ENCODE peak calls at places on chromosomes 5 and 9, in six cellular contexts. A, S, U, Y, Q and V are unnamed samples.

GRCh38 chr9:134375430-134376385 is 49.5 kb downstream of the RXRA start:
- DNase-seq in A (no peak), S (no peak), U (peak), Y (peak), Q (no peak), V (no peak)

GRCh38 chr9:124813496-124814177 is 36.7 kb downstream of the OLFML2A start:
- DNase-seq in A (no peak), S (peak), U (no peak), Y (no peak), Q (no peak), V (no peak)

GRCh38 chr9:120940573-120940972 is 14.0 kb upstream of the TRAF1 start:
- DNase-seq in A (no peak), S (no peak), U (no peak), Y (no peak), Q (no peak), V (no peak)

GRCh38 chr5:108084105-108084504 is 297.8 kb downstream of the FBXL17 start:
- DNase-seq in A (peak), S (peak), U (no peak), Y (no peak), Q (no peak), V (no peak)

GRCh38 chr9:7216004-7216821 is 458.4 kb downstream of the KDM4C start:
- DNase-seq in A (no peak), S (peak), U (no peak), Y (no peak), Q (no peak), V (peak)

GRCh38 chr5:68455216-68455615 is 239.7 kb downstream of the PIK3R1 start:
- DNase-seq in A (no peak), S (peak), U (no peak), Y (no peak), Q (no peak), V (no peak)

GRCh38 chr9:129469188-129469987 is 151.5 kb downstream of the C9orf50 start:
- DNase-seq in A (no peak), S (no peak), U (no peak), Y (no peak), Q (no peak), V (no peak)

GRCh38 chr5:138095100-138095907 is 11.5 kb downstream of the WNT8A start:
- DNase-seq in A (no peak), S (no peak), U (no peak), Y (no peak), Q (no peak), V (no peak)

GRCh38 chr9:107138261-107138992 is 144.7 kb upstream of the RAD23B start:
- DNase-seq in A (no peak), S (no peak), U (no peak), Y (no peak), Q (no peak), V (no peak)

GRCh38 chr5:132414634-132415377 is 45.3 kb downstream of the SLC22A5 start:
- DNase-seq in A (no peak), S (peak), U (no peak), Y (no peak), Q (no peak), V (no peak)

GRCh38 chr5:172542651-172543131 is 88.4 kb upstream of the SH3PXD2B start:
- DNase-seq in A (no peak), S (no peak), U (no peak), Y (no peak), Q (no peak), V (no peak)

GRCh38 chr5:34598177-34598794 is 57.8 kb upstream of the RAI14 start:
- DNase-seq in A (peak), S (peak), U (no peak), Y (peak), Q (no peak), V (no peak)

GRCh38 chr5:154472871-154473580 is 5.0 kb downstream of the HAND1 start:
- DNase-seq in A (no peak), S (no peak), U (no peak), Y (no peak), Q (no peak), V (no peak)

GRCh38 chr5:147223951-147224791 is 10.7 kb upstream of the STK32A start:
- DNase-seq in A (no peak), S (peak), U (no peak), Y (peak), Q (peak), V (peak)

GRCh38 chr9:127990539-127990938 is 9.8 kb upstream of the EEIG1 start:
- DNase-seq in A (no peak), S (no peak), U (no peak), Y (no peak), Q (no peak), V (no peak)

GRCh38 chr9:89497181-89497963 is 541 bp downstream of the SEMA4D start:
- DNase-seq in A (no peak), S (no peak), U (peak), Y (no peak), Q (no peak), V (peak)

GRCh38 chr9:1837453-1838084 is 177.6 kb upstream of the SMARCA2 start:
- DNase-seq in A (no peak), S (peak), U (no peak), Y (no peak), Q (peak), V (peak)

GRCh38 chr9:130638278-130639118 is 25.9 kb upstream of the PRDM12 start:
- DNase-seq in A (no peak), S (no peak), U (no peak), Y (no peak), Q (no peak), V (no peak)

GRCh38 chr9:135884328-135885035 is 22.9 kb downstream of the CAMSAP1 start:
- DNase-seq in A (no peak), S (peak), U (no peak), Y (no peak), Q (no peak), V (no peak)

GRCh38 chr5:177393206-177393765 is 7.2 kb downstream of the PFN3 start:
- DNase-seq in A (no peak), S (no peak), U (no peak), Y (no peak), Q (no peak), V (no peak)

GRCh38 chr9:99109522-99109921 is 4.6 kb downstream of the TGFBR1 start:
- DNase-seq in A (no peak), S (no peak), U (no peak), Y (peak), Q (no peak), V (no peak)

GRCh38 chr9:221989-222776 is 7.5 kb downstream of the DOCK8 start:
- DNase-seq in A (no peak), S (no peak), U (no peak), Y (no peak), Q (no peak), V (no peak)

GRCh38 chr5:14266686-14267085 is 123.5 kb downstream of the TRIO start:
- DNase-seq in A (no peak), S (no peak), U (no peak), Y (no peak), Q (no peak), V (no peak)

GRCh38 chr5:107026098-107026497 is 644.6 kb downstream of the EFNA5 start:
- DNase-seq in A (no peak), S (peak), U (no peak), Y (no peak), Q (no peak), V (no peak)

GRCh38 chr9:77575785-77576184 is 72.3 kb downstream of the GNA14 start:
- DNase-seq in A (no peak), S (peak), U (no peak), Y (no peak), Q (peak), V (peak)

GRCh38 chr9:133715866-133716563 is 22.1 kb downstream of the SARDH start:
- DNase-seq in A (no peak), S (no peak), U (no peak), Y (no peak), Q (peak), V (peak)

GRCh38 chr9:91298304-91298703 is 63.4 kb downstream of the AUH start:
- DNase-seq in A (no peak), S (peak), U (no peak), Y (no peak), Q (no peak), V (no peak)

GRCh38 chr5:86115164-86115563 is 502.6 kb upstream of the COX7C start:
- DNase-seq in A (no peak), S (no peak), U (no peak), Y (no peak), Q (no peak), V (no peak)

GRCh38 chr5:86118542-86118941 is 499.2 kb upstream of the COX7C start:
- DNase-seq in A (no peak), S (peak), U (no peak), Y (no peak), Q (no peak), V (no peak)
- TF ChIP-seq CTCF in A (no peak), S (no peak), U (no peak), Y (no peak), Q (peak), V (no peak)

DNA sequence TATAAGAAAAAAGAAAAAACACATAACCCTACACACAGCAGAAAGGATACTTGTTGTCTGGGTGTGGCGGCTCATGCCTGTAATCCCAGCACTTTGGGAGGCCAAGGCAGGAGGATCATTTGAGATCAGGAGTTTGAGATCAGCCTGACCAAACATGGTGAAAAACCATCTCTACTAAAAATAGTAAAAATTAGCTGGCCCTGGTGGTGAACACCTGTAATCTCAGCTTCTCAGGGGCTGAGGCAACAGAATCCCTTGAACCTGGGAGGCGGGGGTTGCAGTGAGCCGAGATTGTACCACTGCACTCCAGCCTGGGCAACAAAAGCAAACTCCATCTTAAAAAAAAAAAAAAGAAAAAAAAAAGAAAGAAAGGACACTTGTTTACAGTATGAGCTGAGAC is 147.6 kb upstream of the PITX1 start:
- DNase-seq in A (no peak), S (no peak), U (no peak), Y (no peak), Q (no peak), V (no peak)
- TF ChIP-seq CTCF in A (no peak), S (no peak), U (no peak), Y (no peak), Q (peak), V (peak)

DNA sequence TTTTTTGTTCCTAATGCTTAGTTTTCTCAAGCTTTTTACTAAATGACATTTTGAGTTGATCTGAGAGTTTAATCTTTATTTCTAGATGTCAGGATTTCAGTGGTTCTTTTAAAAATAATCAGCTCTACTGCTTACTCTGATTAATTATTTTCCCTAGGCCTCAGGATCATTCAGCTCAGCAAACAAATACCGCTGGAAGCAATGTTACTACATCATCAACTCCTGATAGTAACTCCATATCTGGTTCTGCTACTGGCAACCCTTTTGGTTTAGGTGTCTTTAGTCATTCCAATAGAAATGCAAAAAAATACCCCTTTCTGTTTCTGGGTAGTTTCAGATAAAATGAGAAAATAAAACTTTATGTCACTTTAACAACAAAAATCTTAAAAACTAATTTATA is 5.6 kb upstream of the IDNK start:
- DNase-seq in A (no peak), S (no peak), U (no peak), Y (no peak), Q (no peak), V (no peak)
- TF ChIP-seq CTCF in A (no peak), S (no peak), U (no peak), Y (no peak), Q (no peak), V (no peak)

GRCh38 chr9:116605060-116605459 is 82.0 kb upstream of the TRIM32 start:
- DNase-seq in A (no peak), S (no peak), U (no peak), Y (no peak), Q (no peak), V (no peak)

GRCh38 chr9:116596646-116597045 is 90.5 kb upstream of the TRIM32 start:
- DNase-seq in A (no peak), S (no peak), U (no peak), Y (no peak), Q (no peak), V (no peak)

GRCh38 chr9:116594552-116594951 is 92.6 kb upstream of the TRIM32 start:
- DNase-seq in A (peak), S (peak), U (peak), Y (peak), Q (no peak), V (no peak)

DNA sequence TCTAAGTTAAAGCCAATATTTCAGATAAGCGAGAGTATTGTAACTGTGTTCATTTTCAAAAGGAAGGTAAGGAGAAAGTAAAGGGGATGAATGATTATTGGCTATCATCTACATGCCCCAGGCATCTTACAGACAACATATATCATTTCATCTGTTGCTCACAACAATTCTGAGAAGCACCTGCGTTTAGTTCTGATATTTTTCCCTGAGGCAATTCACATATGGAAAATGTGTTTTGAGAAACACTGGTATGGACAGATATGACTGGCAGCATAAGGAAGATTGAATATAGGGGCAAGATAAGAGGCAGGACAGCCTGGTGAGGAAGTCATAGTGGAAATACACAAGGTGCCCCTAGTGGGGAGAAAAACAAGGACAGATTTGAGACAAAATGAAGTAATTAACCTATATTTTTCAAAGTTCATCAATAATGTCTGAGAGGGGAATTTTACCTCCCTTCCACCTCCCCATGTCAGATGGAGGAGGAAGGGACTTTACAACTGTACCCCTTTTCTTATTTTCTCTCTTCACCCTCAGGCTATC is 87.7 kb upstream of the TRIM32 start:
- DNase-seq in A (no peak), S (no peak), U (no peak), Y (no peak), Q (no peak), V (no peak)
- TF ChIP-seq CTCF in A (no peak), S (no peak), U (no peak), Y (no peak), Q (peak), V (no peak)